ENCODE peak calls at places on chromosome 21, in six cellular contexts. P is GM23248; I is heart left ventricle; O is IMR-90; U is CD8-positive, alpha-beta T cell; Z is mesendoderm. T is an unnamed sample.
A peak's percentile ranks its signal among the peaks of the same experiment; 100 is the strongest.

GRCh38 chr21:37232274-37233018 is 34.7 kb downstream of the VPS26C start:
- DNase-seq in O (no peak), P (no peak), U (no peak), Z (no peak), I (no peak), T (no peak)

GRCh38 chr21:26096972-26097371 is 73.6 kb downstream of the APP start:
- DNase-seq in U (no peak), I (no peak), P (no peak), Z (no peak), O (no peak), T (no peak)

GRCh38 chr21:27480841-27481261 is 514.0 kb upstream of the ADAMTS5 start:
- DNase-seq in Z (no peak), O (peak; percentile 64), U (no peak), P (peak; percentile 68), I (no peak), T (no peak)

GRCh38 chr21:41236361-41236973 is 68.5 kb downstream of the BACE2 start:
- DNase-seq in P (no peak), O (no peak), Z (no peak), U (no peak), I (no peak), T (no peak)

GRCh38 chr21:36461277-36461917 is 18.5 kb downstream of the CLDN14 start:
- DNase-seq in O (no peak), P (no peak), Z (no peak), U (no peak), I (no peak), T (no peak)

GRCh38 chr21:24899138-24899537 is 708.1 kb downstream of the MRPL39 start:
- DNase-seq in U (no peak), O (no peak), Z (no peak), P (no peak), I (no peak), T (no peak)

GRCh38 chr21:17370750-17371325 is 142.0 kb upstream of the CXADR start:
- DNase-seq in U (no peak), Z (peak; percentile 89), O (no peak), I (no peak), P (peak; percentile 6), T (no peak)

GRCh38 chr21:36713746-36714145 is 14.8 kb downstream of the SIM2 start:
- DNase-seq in O (no peak), U (no peak), P (no peak), Z (no peak), I (no peak), T (no peak)

GRCh38 chr21:37436180-37436579 is 69.6 kb downstream of the DYRK1A start:
- DNase-seq in Z (no peak), U (no peak), P (no peak), O (no peak), I (no peak), T (no peak)

GRCh38 chr21:36647279-36648093 is 51.4 kb upstream of the SIM2 start:
- DNase-seq in Z (peak; percentile 94), I (no peak), P (no peak), U (no peak), O (peak; percentile 48), T (no peak)

GRCh38 chr21:42200906-42201614 is 17.9 kb upstream of the ABCG1 start:
- DNase-seq in Z (no peak), I (no peak), U (no peak), O (no peak), P (no peak), T (no peak)

GRCh38 chr21:29271927-29272333 is 26.8 kb upstream of the BACH1 start:
- DNase-seq in P (peak; percentile 5), O (no peak), U (no peak), I (no peak), Z (no peak), T (no peak)

GRCh38 chr21:24729568-24729967 is 877.7 kb downstream of the MRPL39 start:
- DNase-seq in P (no peak), O (peak; percentile 69), Z (no peak), U (no peak), I (no peak), T (no peak)

GRCh38 chr21:27132270-27132669 is 165.4 kb upstream of the ADAMTS5 start:
- DNase-seq in Z (peak; percentile 19), O (peak; percentile 67), I (no peak), U (no peak), P (peak; percentile 20), T (no peak)

GRCh38 chr21:41612674-41613250 is 104.8 kb upstream of the TMPRSS2 start:
- DNase-seq in I (peak; percentile 80), O (peak; percentile 90), U (no peak), P (peak; percentile 98), Z (peak; percentile 82), T (no peak)

GRCh38 chr21:28822882-28823335 is 169.8 kb downstream of the LTN1 start:
- DNase-seq in U (no peak), Z (peak; percentile 33), O (peak; percentile 21), I (no peak), P (peak; percentile 64), T (no peak)

GRCh38 chr21:14613496-14613895 is 67.4 kb upstream of the SAMSN1 start:
- DNase-seq in P (no peak), U (no peak), I (no peak), O (no peak), Z (no peak), T (no peak)
- H3K27ac ChIP-seq in P (no peak overlapping the region), U (no peak overlapping the region), I (no peak overlapping the region), O (no peak overlapping the region), Z (no peak overlapping the region), T (no peak overlapping the region)

DNA sequence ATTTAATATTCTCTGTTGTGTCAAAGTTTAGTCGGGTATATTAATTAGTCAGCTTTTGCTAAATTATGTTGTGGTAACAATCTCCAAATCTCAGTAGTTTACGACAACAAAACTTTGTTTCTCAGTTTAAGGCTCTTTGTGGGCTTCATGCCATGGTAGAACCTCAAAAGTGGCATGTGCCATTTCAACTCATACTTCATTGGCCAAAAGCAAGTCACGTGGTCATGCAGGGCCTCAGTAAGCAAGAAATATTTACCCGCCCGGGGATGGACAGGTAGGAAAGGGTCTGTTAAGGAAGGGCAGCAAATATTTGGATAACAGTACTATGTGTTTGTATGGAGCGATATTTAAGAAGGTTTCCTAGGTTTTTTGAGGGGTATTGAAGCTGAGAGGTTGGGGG is 38.6 kb downstream of the ITSN1 start:
- DNase-seq in Z (no peak), I (no peak), O (no peak), P (no peak), U (no peak), T (no peak)
- H3K4me1 ChIP-seq in Z (peaks cover 7% of the 10 kb centered on the region), I (no peaks in the 10 kb centered on the region), O (peaks cover 11% of the 10 kb centered on the region), P (peaks cover 34% of the 10 kb centered on the region), U (no peaks in the 10 kb centered on the region), T (no peaks in the 10 kb centered on the region)

GRCh38 chr21:35072557-35072956 is 23.5 kb upstream of the RUNX1 start:
- DNase-seq in O (no peak), I (no peak), U (no peak), Z (no peak), P (no peak), T (no peak)
- H3K27ac ChIP-seq in O (peak overlapping the region; percentile 69), I (peak overlapping the region; percentile 33), U (no peak overlapping the region), Z (no peak overlapping the region), P (peak overlapping the region; percentile 47), T (no peak overlapping the region)

GRCh38 chr21:45103966-45104520 is 29.7 kb downstream of the ADARB1 start:
- DNase-seq in Z (no peak), O (no peak), P (no peak), U (no peak), I (no peak), T (no peak)
- H3K4me1 ChIP-seq in Z (peaks cover 2% of the 10 kb centered on the region), O (peaks cover 24% of the 10 kb centered on the region), P (peaks cover 18% of the 10 kb centered on the region), U (peaks cover 18% of the 10 kb centered on the region), I (peaks cover 8% of the 10 kb centered on the region), T (peaks cover 31% of the 10 kb centered on the region)

DNA sequence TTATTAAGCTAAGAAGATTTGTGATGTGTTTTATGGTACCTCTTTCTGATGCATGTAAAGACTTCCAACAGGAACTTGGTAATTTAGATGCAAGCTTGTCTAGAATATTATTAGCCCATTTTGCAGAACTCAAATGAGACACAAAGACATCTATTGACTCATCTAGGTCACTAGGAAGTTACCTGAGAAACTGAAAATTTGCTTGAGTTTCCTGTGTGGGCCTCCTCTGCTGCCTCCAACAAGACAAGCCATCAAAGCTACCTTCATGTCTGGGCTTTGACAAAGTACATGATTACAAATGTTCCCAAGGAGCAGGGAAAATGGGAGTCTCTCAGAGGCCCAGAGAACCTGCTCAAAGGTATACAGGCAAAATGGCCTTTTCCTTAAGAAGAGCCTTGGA is 5.6 kb downstream of the RUNX1 start:
- DNase-seq in O (no peak), I (no peak), P (no peak), U (no peak), Z (no peak), T (peak; percentile 28)
- H3K27ac ChIP-seq in O (no peak overlapping the region), I (no peak overlapping the region), P (no peak overlapping the region), U (no peak overlapping the region), Z (no peak overlapping the region), T (peak overlapping the region; percentile 77)

GRCh38 chr21:33313183-33313582 is 11.6 kb upstream of the IFNAR1 start:
- DNase-seq in P (no peak), I (no peak), O (no peak), U (no peak), Z (no peak), T (no peak)
- H3K4me1 ChIP-seq in P (no peaks in the 10 kb centered on the region), I (no peaks in the 10 kb centered on the region), O (no peaks in the 10 kb centered on the region), U (peaks cover 9% of the 10 kb centered on the region), Z (no peaks in the 10 kb centered on the region), T (peaks cover 10% of the 10 kb centered on the region)